ENCODE peak calls at places on chromosomes 7 and 10, in eight cellular contexts. D, W, T, A, B, K, R and X are unnamed samples.

GRCh38 chr10:50421026-50421719 is 169.9 kb upstream of the ASAH2 start:
- DNase-seq in D (no peak), W (peak; percentile 13), T (peak; percentile 55), A (peak; percentile 44), B (peak; percentile 83), K (peak; percentile 80), R (peak; percentile 72), X (no peak)

GRCh38 chr10:37225163-37225562 is 99.8 kb downstream of the ANKRD30A start:
- DNase-seq in D (no peak), W (no peak), T (no peak), A (no peak), B (no peak), K (no peak), R (no peak), X (no peak)

GRCh38 chr10:79178614-79179403 is 110.0 kb downstream of the ZMIZ1 start:
- DNase-seq in D (no peak), W (no peak), T (no peak), A (peak; percentile 90), B (no peak), K (peak; percentile 99), R (no peak), X (no peak)

GRCh38 chr7:77315102-77315501 is 101.0 kb downstream of the GSAP start:
- DNase-seq in D (no peak), W (no peak), T (no peak), A (no peak), B (no peak), K (no peak), R (no peak), X (no peak)

GRCh38 chr7:12961910-12962309 is 274.5 kb downstream of the ARL4A start:
- DNase-seq in D (no peak), W (no peak), T (no peak), A (no peak), B (no peak), K (peak; percentile 87), R (no peak), X (no peak)

GRCh38 chr10:71812016-71812912 is 38.8 kb downstream of the PSAP start:
- DNase-seq in D (peak; percentile 10), W (no peak), T (peak; percentile 27), A (peak; percentile 90), B (peak; percentile 74), K (peak; percentile 83), R (no peak), X (peak; percentile 71)

GRCh38 chr10:72277996-72278667 is 4.4 kb downstream of the DDIT4 start:
- DNase-seq in D (no peak), W (no peak), T (peak; percentile 71), A (no peak), B (no peak), K (peak; percentile 5), R (no peak), X (no peak)

GRCh38 chr7:100865971-100866720 is 1.0 kb upstream of the TRIP6 start:
- DNase-seq in D (peak; percentile 55), W (no peak), T (no peak), A (peak; percentile 63), B (peak; percentile 27), K (no peak), R (no peak), X (peak; percentile 70)

GRCh38 chr7:136958016-136958415 is 89.6 kb downstream of the CHRM2 start:
- DNase-seq in D (no peak), W (no peak), T (no peak), A (no peak), B (no peak), K (no peak), R (no peak), X (no peak)

GRCh38 chr10:88297103-88297502 is 286.0 kb downstream of the RNLS start:
- DNase-seq in D (no peak), W (no peak), T (no peak), A (no peak), B (no peak), K (no peak), R (no peak), X (no peak)

GRCh38 chr10:5565671-5566581 is 41.2 kb downstream of the CALML3 start:
- DNase-seq in D (no peak), W (no peak), T (no peak), A (no peak), B (no peak), K (no peak), R (no peak), X (no peak)

GRCh38 chr10:78700816-78701520 is 367.8 kb upstream of the ZMIZ1 start:
- DNase-seq in D (no peak), W (no peak), T (no peak), A (no peak), B (no peak), K (no peak), R (no peak), X (no peak)

GRCh38 chr7:18570441-18570840 is 74.9 kb downstream of the HDAC9 start:
- DNase-seq in D (no peak), W (no peak), T (no peak), A (no peak), B (no peak), K (no peak), R (no peak), X (no peak)

GRCh38 chr10:12947741-12948140 is 53.8 kb downstream of the CCDC3 start:
- DNase-seq in D (no peak), W (no peak), T (no peak), A (no peak), B (no peak), K (no peak), R (no peak), X (no peak)

GRCh38 chr7:416761-417624 is 102.7 kb downstream of the PDGFA start:
- DNase-seq in D (no peak), W (no peak), T (no peak), A (peak; percentile 23), B (no peak), K (no peak), R (no peak), X (no peak)

GRCh38 chr10:86958831-86959736 is 685 bp downstream of the SNCG start:
- DNase-seq in D (peak; percentile 62), W (no peak), T (peak; percentile 31), A (peak; percentile 38), B (no peak), K (peak; percentile 94), R (no peak), X (no peak)
- TF ChIP-seq REST in D (no peak), W (no peak), T (no peak), A (no peak), B (no peak), K (no peak), R (no peak), X (no peak)

GRCh38 chr7:6423942-6424701 is 23.6 kb downstream of the DAGLB start:
- DNase-seq in D (no peak), W (no peak), T (no peak), A (peak; percentile 44), B (peak; percentile 32), K (peak; percentile 26), R (no peak), X (peak; percentile 72)
- TF ChIP-seq POLR2AphosphoS5 in D (no peak), W (no peak), T (no peak), A (no peak), B (no peak), K (no peak), R (no peak), X (peak; percentile 95)

GRCh38 chr10:43227911-43228782 is 38.7 kb downstream of the RASGEF1A start:
- DNase-seq in D (no peak), W (no peak), T (no peak), A (no peak), B (no peak), K (no peak), R (no peak), X (no peak)

GRCh38 chr10:43230909-43231522 is 35.8 kb downstream of the RASGEF1A start:
- DNase-seq in D (no peak), W (no peak), T (no peak), A (no peak), B (no peak), K (no peak), R (no peak), X (no peak)

GRCh38 chr10:43230101-43230908 is 36.6 kb downstream of the RASGEF1A start:
- DNase-seq in D (no peak), W (no peak), T (no peak), A (no peak), B (peak; percentile 70), K (no peak), R (no peak), X (no peak)

GRCh38 chr10:43228783-43229207 is 38.1 kb downstream of the RASGEF1A start:
- DNase-seq in D (no peak), W (no peak), T (no peak), A (no peak), B (no peak), K (no peak), R (no peak), X (no peak)

DNA sequence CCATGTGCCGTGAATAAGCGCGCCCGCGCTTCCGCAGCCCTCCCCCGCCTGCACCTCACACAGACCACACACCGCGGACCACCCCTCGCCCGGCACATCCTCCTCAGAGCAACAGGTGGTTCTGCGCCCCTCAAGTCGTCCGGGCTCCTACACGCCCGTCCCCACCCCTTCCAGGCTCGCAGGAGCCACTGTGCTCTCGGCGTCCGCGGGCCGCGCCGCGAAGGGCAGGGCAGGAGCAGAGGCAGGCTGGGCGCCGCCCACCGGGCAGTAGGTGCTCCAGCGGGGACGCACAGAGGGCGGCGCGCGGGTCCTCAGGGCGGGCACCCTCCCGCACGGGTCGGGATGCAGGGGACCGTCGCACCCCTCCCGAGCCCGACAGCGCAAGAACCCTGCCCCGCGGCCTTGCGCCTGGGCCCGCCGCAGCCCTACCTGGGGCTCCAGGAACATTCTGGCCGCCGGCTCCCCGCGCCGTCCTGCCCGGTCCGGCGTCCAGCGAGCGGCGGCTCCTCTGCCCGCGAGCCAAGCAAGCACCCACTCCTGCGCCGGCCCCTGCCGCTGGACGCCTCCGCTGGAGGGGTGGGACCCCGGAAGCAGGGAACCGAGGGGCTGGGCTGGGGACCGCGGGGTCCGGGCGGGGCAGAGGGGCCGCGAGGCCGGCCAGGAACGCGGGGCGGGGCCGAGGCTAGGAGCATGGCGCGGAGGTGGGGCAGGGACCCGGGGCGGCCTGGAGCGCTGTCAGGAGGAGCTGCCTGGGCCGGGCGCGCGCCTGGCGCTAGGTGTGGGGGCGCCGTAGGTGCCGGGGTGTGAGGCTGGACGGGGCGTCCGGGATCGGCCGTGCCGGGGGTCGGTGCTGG is 37.4 kb downstream of the RASGEF1A start:
- DNase-seq in D (no peak), W (no peak), T (no peak), A (peak; percentile 74), B (peak; percentile 78), K (no peak), R (no peak), X (no peak)
- H3K4me3 ChIP-seq in D (peak overlapping the region; percentile 65), W (peak overlapping the region; percentile 50), T (peak overlapping the region; percentile 50), A (no peak overlapping the region), B (peak overlapping the region; percentile 75), K (no peak overlapping the region), R (no peak overlapping the region), X (no peak overlapping the region)

GRCh38 chr7:138661236-138661635 is 39.9 kb downstream of the SVOPL start:
- DNase-seq in D (no peak), W (no peak), T (peak; percentile 45), A (no peak), B (peak; percentile 56), K (no peak), R (no peak), X (no peak)
- TF ChIP-seq REST in D (no peak), W (no peak), T (no peak), A (no peak), B (no peak), K (no peak), R (no peak), X (no peak)

GRCh38 chr7:132255898-132256297 is 320.4 kb downstream of the PLXNA4 start:
- DNase-seq in D (no peak), W (no peak), T (peak; percentile 20), A (peak; percentile 63), B (no peak), K (no peak), R (no peak), X (no peak)
- TF ChIP-seq POLR2AphosphoS5 in D (no peak), W (no peak), T (no peak), A (no peak), B (no peak), K (no peak), R (no peak), X (no peak)